ENCODE peak calls at places on chromosomes 6 and 20, in eight cellular contexts. Y is lung, N is neural progenitor cell, L is mammary epithelial cell, V is neural crest cell, I is GM12865, A is HFFc6, P is GM06990. F is an unnamed sample.

GRCh38 chr20:40255368-40255767 is 433.7 kb downstream of the MAFB start:
- DNase-seq in Y (no peak), N (no peak), L (no peak), V (no peak), I (no peak), A (no peak), P (no peak), F (no peak)

GRCh38 chr20:61083431-61083830 is 168.6 kb upstream of the CDH4 start:
- DNase-seq in Y (no peak), N (no peak), L (no peak), V (no peak), I (no peak), A (no peak), P (no peak), F (no peak)

GRCh38 chr6:12572884-12573824 is 143.4 kb upstream of the PHACTR1 start:
- DNase-seq in Y (no peak), N (no peak), L (peak), V (no peak), I (no peak), A (peak), P (no peak), F (no peak)

GRCh38 chr20:1721687-1722512 is 64.3 kb upstream of the SIRPG start:
- DNase-seq in Y (peak), N (no peak), L (peak), V (no peak), I (peak), A (no peak), P (peak), F (no peak)

GRCh38 chr6:38187285-38187684 is 367.8 kb downstream of the ZFAND3 start:
- DNase-seq in Y (no peak), N (peak), L (no peak), V (no peak), I (no peak), A (no peak), P (no peak), F (peak)

GRCh38 chr20:59835448-59836395 is 97.7 kb downstream of the SYCP2 start:
- DNase-seq in Y (peak), N (peak), L (peak), V (peak), I (peak), A (no peak), P (no peak), F (no peak)

GRCh38 chr6:42572523-42572922 is 8.7 kb downstream of the UBR2 start:
- DNase-seq in Y (no peak), N (no peak), L (no peak), V (no peak), I (peak), A (no peak), P (peak), F (no peak)

GRCh38 chr6:8825726-8826125 is 390.4 kb upstream of the SLC35B3 start:
- DNase-seq in Y (no peak), N (no peak), L (no peak), V (no peak), I (no peak), A (no peak), P (no peak), F (no peak)

GRCh38 chr6:10414766-10415592 is at the start of gene TFAP2A:
- DNase-seq in Y (no peak), N (peak), L (peak), V (no peak), I (no peak), A (peak), P (no peak), F (no peak)

GRCh38 chr6:143115698-143116097 is 55.0 kb downstream of the AIG1 start:
- DNase-seq in Y (no peak), N (no peak), L (no peak), V (no peak), I (no peak), A (no peak), P (no peak), F (no peak)

GRCh38 chr6:106789436-106790145 is 160.2 kb downstream of the QRSL1 start:
- DNase-seq in Y (no peak), N (no peak), L (no peak), V (no peak), I (no peak), A (no peak), P (no peak), F (no peak)

GRCh38 chr6:5468586-5468985 is 207.3 kb downstream of the FARS2 start:
- DNase-seq in Y (no peak), N (no peak), L (no peak), V (no peak), I (no peak), A (peak), P (no peak), F (no peak)

GRCh38 chr6:167296902-167297301 is 5.8 kb downstream of the UNC93A start:
- DNase-seq in Y (no peak), N (no peak), L (no peak), V (no peak), I (peak), A (no peak), P (no peak), F (no peak)

GRCh38 chr20:47785900-47786762 is 850 bp upstream of the SULF2 start:
- DNase-seq in Y (peak), N (peak), L (peak), V (peak), I (peak), A (peak), P (peak), F (peak)

GRCh38 chr6:77926198-77926752 is 273.4 kb downstream of the MEI4 start:
- DNase-seq in Y (no peak), N (peak), L (peak), V (no peak), I (peak), A (no peak), P (no peak), F (no peak)

GRCh38 chr20:20677186-20677585 is 35.3 kb downstream of the RALGAPA2 start:
- DNase-seq in Y (no peak), N (no peak), L (peak), V (no peak), I (no peak), A (no peak), P (no peak), F (no peak)

GRCh38 chr20:19213946-19214490 is 1.6 kb downstream of the SLC24A3 start:
- DNase-seq in Y (no peak), N (no peak), L (no peak), V (no peak), I (no peak), A (no peak), P (no peak), F (no peak)

GRCh38 chr20:19210426-19211155 is 1.9 kb upstream of the SLC24A3 start:
- DNase-seq in Y (peak), N (no peak), L (no peak), V (no peak), I (no peak), A (no peak), P (no peak), F (no peak)

GRCh38 chr20:19211252-19211651 is 1.2 kb upstream of the SLC24A3 start:
- DNase-seq in Y (no peak), N (no peak), L (no peak), V (no peak), I (no peak), A (no peak), P (no peak), F (no peak)

GRCh38 chr20:19211661-19212523 is 550 bp upstream of the SLC24A3 start:
- DNase-seq in Y (peak), N (peak), L (no peak), V (peak), I (no peak), A (no peak), P (peak), F (no peak)

DNA sequence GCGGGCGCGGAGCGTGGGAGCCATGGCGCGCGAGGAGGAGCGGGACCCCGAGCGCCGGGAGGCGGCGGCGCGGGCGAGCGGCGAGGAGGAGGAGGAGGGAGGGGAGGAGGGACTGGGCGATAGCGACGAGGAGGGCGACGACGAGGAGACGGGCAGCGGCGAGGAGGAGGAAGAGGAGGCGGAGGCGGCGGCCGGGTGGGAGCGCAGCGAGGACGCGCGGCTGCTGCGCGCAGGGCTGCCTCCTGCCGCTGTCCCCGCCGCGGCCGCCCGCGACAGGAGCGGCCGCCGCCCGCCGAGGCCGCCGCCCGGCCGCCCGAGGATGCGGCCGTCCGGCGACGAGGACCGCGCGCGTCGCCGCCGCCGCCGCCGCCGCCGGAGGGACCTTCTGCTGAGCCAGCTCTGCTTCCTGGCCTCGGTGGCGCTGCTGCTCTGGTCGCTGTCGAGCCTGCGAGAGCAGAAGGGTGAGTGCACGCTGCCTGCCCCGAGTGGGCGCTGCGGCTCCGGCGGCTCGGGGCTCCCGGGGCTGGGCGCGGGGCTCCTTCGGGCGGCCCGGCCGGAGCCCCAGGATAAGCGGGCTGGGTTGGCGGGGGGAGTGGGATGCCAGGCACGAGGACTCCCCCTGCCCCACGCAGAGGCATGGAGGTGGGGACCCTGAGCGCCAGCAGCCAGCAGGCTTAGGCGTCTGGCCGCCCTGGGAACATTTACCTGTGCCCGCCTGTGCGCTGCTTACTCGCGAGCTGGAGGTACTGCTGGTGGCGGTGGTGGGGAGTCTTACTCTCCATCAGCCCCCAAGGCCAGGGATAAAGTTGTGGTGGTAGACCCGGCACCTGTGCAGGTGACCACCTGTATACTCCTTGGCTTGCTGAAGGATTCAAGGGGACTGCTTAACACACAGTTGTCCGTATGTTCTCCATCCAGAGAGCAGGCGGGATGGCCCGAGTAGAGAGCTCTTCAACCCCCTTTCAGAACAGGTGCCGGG is at the start of gene SLC24A3:
- DNase-seq in Y (peak), N (peak), L (peak), V (peak), I (peak), A (no peak), P (peak), F (peak)
- TF ChIP-seq CTCF in Y (peak), N (peak), L (no peak), V (peak), I (peak), A (no peak), P (peak), F (peak)

GRCh38 chr6:148272597-148272996 is 70.0 kb upstream of the SASH1 start:
- DNase-seq in Y (no peak), N (no peak), L (no peak), V (no peak), I (no peak), A (no peak), P (no peak), F (no peak)

GRCh38 chr6:148269386-148269785 is 73.3 kb upstream of the SASH1 start:
- DNase-seq in Y (no peak), N (no peak), L (no peak), V (no peak), I (no peak), A (no peak), P (no peak), F (no peak)

GRCh38 chr6:148274809-148275208 is 67.8 kb upstream of the SASH1 start:
- DNase-seq in Y (no peak), N (no peak), L (no peak), V (no peak), I (no peak), A (no peak), P (no peak), F (no peak)

GRCh38 chr6:148272084-148272483 is 70.6 kb upstream of the SASH1 start:
- DNase-seq in Y (no peak), N (no peak), L (peak), V (no peak), I (no peak), A (peak), P (no peak), F (no peak)

DNA sequence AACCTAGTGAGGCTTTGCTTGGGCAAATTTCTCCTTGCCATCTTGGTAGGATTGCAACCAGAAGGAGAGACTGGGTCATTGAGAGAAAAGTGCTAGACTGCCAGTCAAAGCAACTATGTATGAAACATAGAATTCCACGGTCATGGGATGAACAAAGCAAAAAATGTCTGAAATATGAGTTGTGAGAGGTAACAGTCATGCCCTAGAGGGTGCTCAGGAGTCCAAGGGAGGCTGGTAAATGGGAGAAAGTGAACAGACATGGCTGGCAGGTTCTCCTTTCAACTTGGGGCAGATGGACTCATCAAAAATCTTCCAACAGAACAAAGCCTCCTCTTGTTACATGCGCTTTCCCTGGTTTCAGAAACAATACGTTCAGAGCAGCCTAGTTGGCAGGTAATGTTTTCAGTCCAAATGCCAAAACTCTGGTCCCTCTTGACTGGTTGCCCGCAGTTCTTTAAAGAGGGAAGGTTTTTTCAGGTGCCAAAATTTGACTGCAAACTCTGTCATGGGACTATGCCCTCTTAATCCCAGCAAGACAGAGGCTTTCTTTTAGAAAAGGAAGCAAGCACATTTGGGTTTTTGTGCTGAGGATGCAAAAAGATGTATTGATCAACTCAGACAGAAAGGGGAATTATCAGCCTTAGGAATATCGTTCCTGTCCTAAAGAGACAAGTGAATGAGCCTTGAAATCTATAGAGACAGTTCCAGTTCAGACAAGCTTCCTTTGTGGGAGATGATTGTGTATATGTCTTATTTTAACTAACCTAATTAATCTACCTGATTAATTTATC is 68.5 kb upstream of the SASH1 start:
- DNase-seq in Y (no peak), N (no peak), L (peak), V (no peak), I (no peak), A (no peak), P (no peak), F (no peak)
- TF ChIP-seq CTCF in Y (no peak), N (no peak), L (peak), V (no peak), I (no peak), A (peak), P (no peak), F (no peak)

DNA sequence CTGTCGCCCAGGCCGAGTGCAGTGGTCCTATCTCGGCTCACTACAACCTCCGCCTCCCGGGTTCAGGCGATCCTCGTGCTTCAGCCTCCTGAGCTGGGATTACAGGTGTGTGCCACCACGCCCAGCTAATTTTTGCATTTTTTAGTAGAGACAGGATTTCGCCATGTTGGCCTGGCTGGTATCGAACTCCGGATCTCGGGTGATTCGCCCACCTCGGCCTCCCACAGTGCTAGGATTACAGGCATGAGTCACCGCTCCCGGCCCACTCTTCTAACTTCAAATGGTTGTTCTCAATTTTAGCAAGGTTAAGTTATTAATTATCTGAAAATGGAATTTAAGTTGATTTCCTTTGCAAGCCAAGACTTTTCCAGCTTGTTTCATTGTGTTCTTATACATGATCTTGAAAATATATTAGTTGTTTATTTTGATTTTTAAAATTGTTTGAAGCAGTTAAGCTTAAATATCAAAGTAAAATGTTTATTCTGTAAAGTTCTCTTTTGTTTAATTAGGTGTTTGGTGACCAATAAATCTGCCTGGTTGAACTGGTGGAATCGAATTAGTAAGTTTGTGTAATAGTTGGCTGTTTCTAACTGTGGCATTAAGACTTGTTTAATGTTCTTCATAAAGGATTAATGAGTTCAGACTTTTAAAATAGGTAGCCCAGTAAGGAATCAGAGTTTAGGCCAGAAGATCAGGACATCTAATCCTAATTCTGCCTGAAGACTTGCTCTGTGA is 2.3 kb downstream of the PM20D2 start:
- DNase-seq in Y (no peak), N (no peak), L (no peak), V (no peak), I (no peak), A (no peak), P (no peak), F (no peak)
- TF ChIP-seq CTCF in Y (no peak), N (no peak), L (no peak), V (no peak), I (no peak), A (no peak), P (no peak), F (no peak)

DNA sequence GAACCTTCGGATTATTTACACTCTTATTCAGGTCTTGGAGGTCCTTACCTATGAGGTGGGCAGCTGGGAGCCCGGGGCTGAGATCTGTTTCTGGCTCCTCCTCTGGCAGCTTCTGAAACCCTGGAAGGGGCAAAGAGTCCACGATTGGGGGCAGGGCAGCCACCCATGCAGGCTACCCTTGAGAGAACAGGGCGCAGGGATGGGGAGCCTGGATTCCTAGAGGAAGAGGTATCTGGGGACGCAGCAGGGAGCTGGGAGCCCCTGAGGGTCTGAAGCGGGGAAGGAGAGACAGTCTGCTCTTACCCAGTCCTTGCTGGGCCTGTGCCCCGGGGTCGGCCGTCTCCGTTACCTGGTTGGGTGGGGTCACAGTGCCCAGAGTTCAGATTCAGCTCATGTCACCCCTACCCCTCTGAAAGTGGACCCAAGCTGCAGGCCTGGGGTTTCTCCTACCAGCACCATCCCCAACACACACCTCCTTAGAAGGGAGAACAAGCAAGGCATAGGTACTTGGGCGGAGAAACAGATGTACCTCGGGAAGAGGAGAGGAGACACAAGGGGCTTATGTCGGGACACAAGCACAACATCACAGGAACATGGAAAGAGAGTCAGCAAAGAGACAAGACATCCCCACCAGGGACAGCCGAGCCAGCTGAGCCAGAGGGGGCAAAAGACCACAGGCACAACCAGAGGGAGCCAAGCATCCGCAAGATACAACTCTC is 554 bp downstream of the LTB start:
- DNase-seq in Y (no peak), N (peak), L (no peak), V (no peak), I (no peak), A (no peak), P (no peak), F (no peak)
- TF ChIP-seq CTCF in Y (no peak), N (no peak), L (no peak), V (no peak), I (no peak), A (no peak), P (no peak), F (no peak)

GRCh38 chr20:43751167-43752050 is 24.6 kb upstream of the GTSF1L start:
- DNase-seq in Y (no peak), N (no peak), L (peak), V (no peak), I (peak), A (peak), P (peak), F (no peak)

GRCh38 chr20:43752561-43753301 is 25.9 kb upstream of the GTSF1L start:
- DNase-seq in Y (peak), N (no peak), L (peak), V (no peak), I (peak), A (peak), P (peak), F (no peak)

GRCh38 chr20:43752051-43752360 is 25.2 kb upstream of the GTSF1L start:
- DNase-seq in Y (no peak), N (no peak), L (no peak), V (no peak), I (no peak), A (no peak), P (peak), F (no peak)

GRCh38 chr20:43749734-43750294 is 23.0 kb upstream of the GTSF1L start:
- DNase-seq in Y (peak), N (peak), L (peak), V (peak), I (peak), A (peak), P (peak), F (peak)

DNA sequence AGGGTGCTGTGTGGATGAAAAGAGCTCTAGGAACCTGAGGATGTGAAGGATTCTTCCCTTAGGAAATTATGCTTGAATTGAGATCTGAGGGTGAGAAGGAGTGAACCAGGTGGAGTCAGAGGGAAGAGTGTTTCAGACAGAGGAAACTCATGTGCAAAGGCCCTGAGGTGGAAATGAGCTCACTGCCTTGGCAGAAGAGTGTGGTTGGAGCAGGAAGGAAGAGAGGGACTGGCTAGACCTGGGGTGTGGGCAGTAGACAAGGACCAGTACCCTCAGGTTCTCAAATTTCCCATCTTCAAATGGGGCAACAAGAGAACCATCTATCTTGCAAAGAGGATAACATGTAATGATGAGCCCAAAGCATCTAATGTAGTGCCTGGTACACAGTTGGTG is 24.0 kb upstream of the GTSF1L start:
- DNase-seq in Y (no peak), N (no peak), L (no peak), V (no peak), I (no peak), A (no peak), P (no peak), F (no peak)
- TF ChIP-seq CTCF in Y (no peak), N (no peak), L (no peak), V (no peak), I (no peak), A (no peak), P (no peak), F (no peak)

GRCh38 chr6:14321992-14322772 is 204.6 kb downstream of the CD83 start:
- DNase-seq in Y (no peak), N (peak), L (no peak), V (no peak), I (no peak), A (no peak), P (no peak), F (peak)
- TF ChIP-seq CTCF in Y (no peak), N (peak), L (peak), V (no peak), I (no peak), A (peak), P (no peak), F (peak)